ENCODE peak calls at places on chromosome 16, in six cellular contexts. Q is stomach; R is GM23338; F is CD8-positive, alpha-beta T cell; I is body of pancreas; Y is sigmoid colon. P is an unnamed sample. For H3K36me3 and H3K4me1, the result is how much of the 10 kb centered on the place peaks cover.

GRCh38 chr16:89357055-89357454 is 133.3 kb downstream of the ANKRD11 start:
- DNase-seq in Q (no peak), Y (no peak), R (peak), F (peak), I (no peak), P (peak)

GRCh38 chr16:28543072-28543471 is 4.3 kb upstream of the NUPR1 start:
- DNase-seq in R (no peak), Q (peak), F (no peak), Y (no peak), I (peak), P (no peak)

GRCh38 chr16:22763655-22764054 is 50.3 kb upstream of the HS3ST2 start:
- DNase-seq in F (no peak), Q (no peak), Y (peak), R (no peak), I (no peak), P (no peak)

GRCh38 chr16:89308391-89309333 is 91.2 kb downstream of the ZNF778 start:
- DNase-seq in R (peak), Y (no peak), I (no peak), Q (no peak), F (peak), P (peak)

GRCh38 chr16:48558269-48558915 is 51.6 kb downstream of the N4BP1 start:
- DNase-seq in Y (no peak), F (no peak), R (no peak), Q (no peak), I (no peak), P (no peak)

GRCh38 chr16:30063893-30064745 is 1.4 kb upstream of the ALDOA start:
- DNase-seq in R (peak), I (peak), Y (peak), F (peak), Q (peak), P (peak)

GRCh38 chr16:1579214-1579613 is 32.7 kb downstream of the IFT140 start:
- DNase-seq in R (no peak), F (no peak), I (no peak), Q (no peak), Y (no peak), P (no peak)

GRCh38 chr16:49601541-49601940 is 227.9 kb downstream of the C16orf78 start:
- DNase-seq in Y (no peak), Q (peak), R (no peak), F (no peak), I (no peak), P (no peak)

GRCh38 chr16:85004587-85005205 is 6.6 kb downstream of the ZDHHC7 start:
- DNase-seq in F (no peak), Y (no peak), R (no peak), I (no peak), Q (peak), P (no peak)

GRCh38 chr16:10600792-10601443 is 20.5 kb upstream of the EMP2 start:
- DNase-seq in F (no peak), R (no peak), Q (no peak), I (no peak), Y (no peak), P (no peak)

GRCh38 chr16:14302399-14303181 is 231.5 kb downstream of the MRTFB start:
- DNase-seq in I (peak), F (peak), Y (no peak), Q (no peak), R (peak), P (no peak)

GRCh38 chr16:86072328-86073102 is 173.6 kb downstream of the IRF8 start:
- DNase-seq in I (peak), Q (peak), F (peak), Y (peak), R (peak), P (peak)

DNA sequence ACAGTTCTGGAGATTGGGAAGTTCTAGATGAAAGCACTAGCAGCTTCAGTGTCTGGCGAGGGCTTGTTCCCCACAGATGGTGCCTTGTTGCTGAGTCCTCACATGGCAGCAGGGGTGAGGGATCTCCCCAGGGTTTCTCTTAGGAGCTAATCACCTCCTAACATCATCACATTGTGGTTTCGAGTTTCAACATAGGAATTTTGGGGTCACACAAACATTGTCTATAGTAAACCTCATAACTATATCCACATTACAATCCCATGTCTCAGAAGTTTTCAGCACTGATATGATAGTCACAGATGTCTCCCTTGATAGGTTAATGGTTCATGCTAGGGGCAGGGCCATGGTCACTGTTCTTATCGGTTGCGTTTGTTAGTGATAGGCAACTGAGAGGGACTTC is 13.8 kb downstream of the CLUAP1 start:
- DNase-seq in Y (no peak), Q (no peak), I (no peak), R (no peak), F (no peak), P (no peak)
- H3K36me3 ChIP-seq in Y (half or more), Q (half or more), I (under half), R (under half), F (under half), P (under half)

GRCh38 chr16:57723170-57723569 is 12.4 kb upstream of the KATNB1 start:
- DNase-seq in Y (no peak), F (no peak), R (peak), I (no peak), Q (no peak), P (no peak)
- H3K4me1 ChIP-seq in Y (under half), F (under half), R (under half), I (under half), Q (under half), P (under half)

GRCh38 chr16:59121411-59121810 is 387.3 kb upstream of the GOT2 start:
- DNase-seq in F (no peak), Q (no peak), Y (no peak), R (no peak), I (no peak), P (no peak)
- H3K27ac ChIP-seq in F (no peak), Q (no peak), Y (no peak), R (no peak), I (no peak), P (no peak)

GRCh38 chr16:8641671-8642070 is 20.2 kb downstream of the METTL22 start:
- DNase-seq in Y (no peak), R (no peak), Q (no peak), I (no peak), F (no peak), P (no peak)
- H3K36me3 ChIP-seq in Y (half or more), R (under half), Q (half or more), I (under half), F (half or more), P (half or more)

DNA sequence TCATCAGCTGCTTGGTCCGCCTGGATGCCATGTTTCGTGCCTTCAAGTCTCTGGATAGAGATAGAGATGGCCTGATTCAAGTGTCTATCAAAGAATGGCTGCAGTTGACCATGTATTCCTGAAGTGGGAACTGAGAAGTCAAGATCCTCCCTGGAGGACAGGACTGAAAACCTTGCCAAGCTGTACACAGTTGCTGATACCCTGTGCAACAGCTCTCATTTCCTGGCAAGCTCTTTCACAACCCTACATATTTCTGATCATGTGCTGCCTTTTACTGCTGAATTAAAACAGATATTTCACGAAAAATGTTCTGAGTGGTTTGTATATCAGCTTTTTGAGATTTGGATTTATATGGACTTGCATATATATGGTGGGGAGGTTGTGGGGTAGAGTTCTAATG is 898 bp downstream of the CAPNS2 start:
- DNase-seq in R (no peak), Q (no peak), F (no peak), Y (no peak), I (peak), P (no peak)
- H3K4me1 ChIP-seq in R (under half), Q (under half), F (under half), Y (under half), I (under half), P (under half)

DNA sequence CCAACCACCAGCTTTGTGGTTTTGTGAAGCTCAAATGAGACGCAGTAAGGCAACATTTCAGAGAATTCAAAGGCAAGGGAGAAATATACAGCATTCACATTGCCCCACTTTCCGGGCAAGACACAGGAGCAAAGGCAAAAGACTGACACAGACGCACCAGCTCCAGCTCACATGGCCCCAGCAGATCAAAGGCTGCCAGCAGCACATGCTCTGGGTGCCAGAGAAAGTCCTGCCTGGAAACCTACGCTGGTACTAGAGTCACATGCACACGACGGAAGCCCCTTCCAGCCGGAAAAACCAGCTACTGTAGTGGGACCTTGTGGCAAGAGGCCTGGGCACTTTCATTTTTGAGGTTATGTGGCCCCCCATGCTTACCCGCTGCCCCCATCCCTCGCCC is 50.1 kb downstream of the GTF3C1 start:
- DNase-seq in R (no peak), Q (no peak), I (no peak), F (no peak), Y (no peak), P (no peak)
- H3K27ac ChIP-seq in R (no peak), Q (no peak), I (no peak), F (no peak), Y (no peak), P (no peak)

GRCh38 chr16:16096858-16097213 is 126.5 kb downstream of the ABCC6 start:
- DNase-seq in Y (no peak), I (no peak), R (no peak), Q (no peak), F (no peak), P (no peak)

GRCh38 chr16:16096161-16096857 is 127.0 kb downstream of the ABCC6 start:
- DNase-seq in Q (no peak), I (peak), F (no peak), R (peak), Y (peak), P (no peak)

GRCh38 chr16:16092925-16093624 is 130.2 kb downstream of the ABCC6 start:
- DNase-seq in F (no peak), Q (peak), R (no peak), I (peak), Y (no peak), P (no peak)

GRCh38 chr16:16095646-16096045 is 127.6 kb downstream of the ABCC6 start:
- DNase-seq in Y (no peak), Q (no peak), I (no peak), R (no peak), F (no peak), P (no peak)

DNA sequence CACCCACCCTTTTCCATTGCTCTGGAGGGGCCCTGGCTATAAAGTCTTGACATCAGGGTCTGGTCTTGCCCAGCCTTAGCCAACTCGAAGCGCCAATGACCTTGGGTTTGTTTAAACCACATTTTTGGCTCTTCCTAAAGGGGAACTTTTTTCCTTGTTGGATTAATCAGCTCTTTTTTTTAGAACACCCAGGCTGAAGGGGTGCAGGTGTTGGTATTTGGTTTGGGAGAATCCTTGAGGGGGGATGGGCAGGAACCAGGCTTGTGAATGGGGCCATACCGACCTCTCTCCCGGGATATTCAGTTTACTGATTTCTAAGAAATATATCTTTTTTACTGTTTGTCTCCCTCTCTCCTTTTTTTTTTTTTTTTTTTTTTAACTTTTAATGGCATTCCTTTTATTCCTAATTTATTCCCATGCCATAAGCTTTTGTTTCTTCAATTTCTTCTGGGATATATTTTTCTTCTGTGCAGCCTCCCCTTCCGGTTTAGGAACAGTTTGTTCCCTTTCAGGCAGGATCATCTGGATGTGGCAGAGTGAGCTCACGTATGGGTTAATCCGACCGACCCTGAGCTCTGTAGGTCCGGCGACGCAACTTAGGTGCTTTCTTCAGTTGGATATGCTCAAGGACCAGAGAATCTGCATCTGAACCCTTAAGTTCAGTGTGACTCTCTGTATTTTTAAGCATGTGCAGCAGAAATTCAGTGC is 129.5 kb downstream of the ABCC6 start:
- DNase-seq in Q (no peak), I (peak), R (no peak), Y (no peak), F (no peak), P (no peak)
- H3K36me3 ChIP-seq in Q (half or more), I (under half), R (under half), Y (under half), F (under half), P (half or more)

GRCh38 chr16:15975172-15975571 is 25.8 kb downstream of the ABCC1 start:
- DNase-seq in R (no peak), Q (no peak), Y (peak), F (no peak), I (peak), P (no peak)
- H3K4me1 ChIP-seq in R (under half), Q (under half), Y (under half), F (under half), I (under half), P (under half)

DNA sequence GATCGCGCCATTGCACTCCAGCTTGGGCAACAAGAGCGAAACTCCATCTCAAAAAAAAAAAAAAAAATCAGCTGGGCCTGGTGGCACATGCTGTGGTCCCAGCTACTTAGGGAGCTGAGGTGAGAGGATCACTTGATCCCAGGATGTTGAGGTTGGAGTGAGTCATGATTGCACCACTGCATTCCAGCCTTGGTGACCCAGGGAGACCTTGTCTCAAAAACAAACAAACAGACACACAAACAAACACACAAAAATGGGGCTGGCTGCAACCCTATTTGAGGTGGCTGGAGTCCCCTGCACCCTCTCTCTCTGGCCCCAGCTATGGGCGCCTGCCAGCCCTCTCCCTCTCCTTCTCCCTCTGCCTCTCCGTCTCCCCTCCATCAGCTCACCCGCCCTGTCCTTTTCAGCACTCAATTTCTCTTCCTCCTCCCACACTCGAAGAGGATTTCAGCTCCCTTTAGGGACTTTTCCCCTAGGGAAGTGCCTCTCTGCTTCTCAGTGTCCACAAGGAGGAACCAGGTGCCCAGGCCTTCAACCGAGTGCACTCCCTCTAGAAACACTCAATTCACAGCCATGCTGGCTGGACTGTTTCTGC is 17.5 kb upstream of the TFAP4 start:
- DNase-seq in R (peak), F (no peak), I (no peak), Y (no peak), Q (no peak), P (no peak)
- H3K27ac ChIP-seq in R (peak), F (no peak), I (no peak), Y (peak), Q (no peak), P (no peak)

P was measured in CD4-positive, CD25-positive, alpha-beta regulatory T cell.